ENCODE peak calls at places on chromosome X, in four cellular contexts. N, H, S and A are unnamed samples.

GRCh38 chrX:96407043-96407442 is 277.6 kb upstream of the DIAPH2 start:
- DNase-seq in S (no peak), N (peak; percentile 49), H (peak; percentile 4), A (no peak)

GRCh38 chrX:146707781-146708180 is 101.8 kb upstream of the CXorf51B start:
- DNase-seq in N (no peak), H (no peak), S (no peak), A (no peak)

GRCh38 chrX:119817130-119817690 is 25.8 kb upstream of the RPL39 start:
- DNase-seq in N (no peak), S (no peak), H (no peak), A (no peak)

GRCh38 chrX:34893741-34894140 is 48.9 kb upstream of the FAM47B start:
- DNase-seq in N (no peak), S (no peak), H (no peak), A (no peak)

GRCh38 chrX:16671005-16671404 is 21.0 kb downstream of the S100G start:
- DNase-seq in S (no peak), N (peak; percentile 48), H (peak; percentile 43), A (no peak)

GRCh38 chrX:55109304-55109703 is 20.5 kb downstream of the PAGE2 start:
- DNase-seq in H (no peak), N (no peak), S (no peak), A (no peak)

GRCh38 chrX:67692246-67692645 is 148.4 kb downstream of the AR start:
- DNase-seq in N (peak; percentile 8), H (no peak), S (peak; percentile 14), A (no peak)

GRCh38 chrX:41695464-41695863 is 6.7 kb downstream of the GPR34 start:
- DNase-seq in H (no peak), N (peak; percentile 28), S (no peak), A (no peak)

GRCh38 chrX:122500556-122500955 is 683.5 kb upstream of the GRIA3 start:
- DNase-seq in H (no peak), S (no peak), N (no peak), A (no peak)

GRCh38 chrX:43333543-43333942 is 322.6 kb upstream of the MAOA start:
- DNase-seq in N (no peak), H (no peak), S (no peak), A (no peak)

GRCh38 chrX:14032383-14032782 is 2.7 kb upstream of the GEMIN8 start:
- DNase-seq in S (no peak), H (peak; percentile 23), N (peak; percentile 47), A (no peak)

GRCh38 chrX:151505796-151506195 is 57.7 kb upstream of the PASD1 start:
- DNase-seq in H (peak; percentile 3), N (no peak), S (no peak), A (no peak)

GRCh38 chrX:131854586-131854985 is 168.5 kb upstream of the STK26 start:
- DNase-seq in S (no peak), N (peak; percentile 29), H (no peak), A (no peak)

GRCh38 chrX:370244-370962 is 16.3 kb downstream of the PPP2R3B start:
- DNase-seq in S (no peak), N (no peak), H (no peak), A (no peak)

GRCh38 chrX:2711441-2711840 is 20.3 kb downstream of the CD99 start:
- DNase-seq in N (no peak), H (no peak), S (no peak), A (no peak)

GRCh38 chrX:2708016-2708415 is 16.9 kb downstream of the CD99 start:
- DNase-seq in H (no peak), N (peak; percentile 46), S (no peak), A (no peak)

GRCh38 chrX:2708601-2709200 is 17.6 kb downstream of the CD99 start:
- DNase-seq in N (no peak), H (no peak), S (no peak), A (no peak)

GRCh38 chrX:2710496-2710895 is 19.4 kb downstream of the CD99 start:
- DNase-seq in N (no peak), H (peak; percentile 37), S (peak; percentile 95), A (no peak)

DNA sequence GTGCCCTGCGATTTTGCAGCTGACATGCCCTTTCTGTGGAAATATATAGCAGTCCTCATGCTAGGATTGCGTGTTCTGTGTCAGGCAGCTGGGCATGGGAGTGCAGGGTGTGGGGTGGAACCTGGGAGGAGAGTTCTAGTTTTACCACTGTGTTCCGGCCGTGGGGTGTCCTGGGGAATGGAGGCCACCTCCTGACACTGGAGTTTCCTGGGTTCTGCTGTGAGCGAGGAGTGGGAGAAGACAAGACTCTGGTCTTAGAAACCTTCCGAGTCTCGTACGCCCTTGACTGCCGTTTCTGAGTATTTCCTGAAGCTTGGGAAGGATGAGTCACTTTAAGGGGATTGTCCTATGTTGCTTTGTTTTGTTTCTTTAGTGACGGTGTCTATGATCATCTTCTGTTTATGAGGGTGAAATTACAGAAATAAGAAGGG is 19.0 kb downstream of the CD99 start:
- DNase-seq in S (peak; percentile 88), H (peak; percentile 52), N (peak; percentile 98), A (no peak)
- H3K4me1 ChIP-seq in S (peaks cover 28% of the 10 kb centered on the region), H (peaks cover 53% of the 10 kb centered on the region), N (peaks cover 40% of the 10 kb centered on the region), A (no peaks in the 10 kb centered on the region)

DNA sequence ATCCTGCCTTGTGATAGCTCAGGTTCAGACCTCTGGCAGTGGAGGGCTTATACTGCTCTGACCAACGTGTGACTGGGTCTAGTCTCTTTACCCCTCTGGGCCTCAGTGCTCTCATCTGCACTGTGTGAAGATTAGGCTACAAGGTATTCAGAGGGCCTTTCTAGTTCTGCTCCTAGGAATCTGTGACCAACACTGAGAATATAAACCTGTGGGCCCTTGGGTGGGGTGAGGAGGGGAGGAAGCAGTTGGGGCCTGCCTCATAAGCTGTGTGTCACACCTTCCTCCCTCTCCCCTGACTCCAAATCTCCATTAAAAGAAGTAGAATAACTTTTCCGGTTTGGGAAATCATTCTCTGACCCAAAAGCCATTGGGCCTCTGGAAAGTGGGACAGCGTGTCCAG is 66.3 kb upstream of the MSN start:
- DNase-seq in H (no peak), S (no peak), N (no peak), A (no peak)
- H3K4me1 ChIP-seq in H (peaks cover 18% of the 10 kb centered on the region), S (peaks cover 6% of the 10 kb centered on the region), N (peaks cover 1% of the 10 kb centered on the region), A (peaks cover 7% of the 10 kb centered on the region)

GRCh38 chrX:78111140-78111931 is 7.3 kb downstream of the PGK1 start:
- DNase-seq in S (no peak), H (no peak), N (no peak), A (no peak)

GRCh38 chrX:78119521-78120227 is 15.6 kb downstream of the PGK1 start:
- DNase-seq in S (no peak), H (no peak), N (no peak), A (no peak)

GRCh38 chrX:78118628-78119027 is 14.6 kb downstream of the PGK1 start:
- DNase-seq in S (no peak), H (no peak), N (no peak), A (no peak)

DNA sequence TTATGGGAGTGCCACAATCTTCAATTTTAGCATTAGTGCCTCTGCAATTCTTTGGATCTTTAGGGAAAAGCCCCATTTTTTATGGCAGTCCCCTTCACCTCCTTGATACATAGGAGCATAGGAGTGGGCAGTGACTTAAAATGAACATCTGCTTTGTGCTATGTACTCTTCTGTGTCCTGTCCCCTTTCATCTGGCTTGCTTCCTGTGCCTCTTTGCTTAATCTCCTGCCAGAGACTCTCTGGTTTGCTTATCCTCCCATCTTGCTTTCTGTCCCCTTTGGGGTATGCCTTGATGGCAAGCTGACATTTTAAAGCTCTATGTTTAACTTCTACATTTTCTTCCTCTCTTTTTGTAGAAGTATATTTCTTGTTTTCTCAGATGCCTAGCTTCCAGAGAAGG is 12.3 kb downstream of the PGK1 start:
- DNase-seq in H (no peak), N (no peak), S (no peak), A (no peak)
- H3K4me1 ChIP-seq in H (peaks cover 2% of the 10 kb centered on the region), N (no peaks in the 10 kb centered on the region), S (no peaks in the 10 kb centered on the region), A (no peaks in the 10 kb centered on the region)

GRCh38 chrX:6026980-6027379 is 201.7 kb downstream of the NLGN4X start:
- DNase-seq in H (no peak), N (no peak), S (no peak), A (no peak)

GRCh38 chrX:6024204-6024603 is 204.5 kb downstream of the NLGN4X start:
- DNase-seq in H (no peak), N (peak; percentile 1), S (peak; percentile 69), A (no peak)

GRCh38 chrX:6026484-6026883 is 202.2 kb downstream of the NLGN4X start:
- DNase-seq in H (no peak), N (no peak), S (no peak), A (no peak)

GRCh38 chrX:6021316-6022091 is 207.2 kb downstream of the NLGN4X start:
- DNase-seq in H (no peak), N (peak; percentile 24), S (no peak), A (no peak)
- H3K4me1 ChIP-seq in H (no peaks in the 10 kb centered on the region), N (no peaks in the 10 kb centered on the region), S (peaks cover 6% of the 10 kb centered on the region), A (no peaks in the 10 kb centered on the region)

GRCh38 chrX:68936608-68937007 is 107.8 kb downstream of the EFNB1 start:
- DNase-seq in S (peak; percentile 76), H (no peak), N (peak; percentile 91), A (no peak)

GRCh38 chrX:68935362-68935761 is 106.5 kb downstream of the EFNB1 start:
- DNase-seq in S (peak; percentile 27), H (no peak), N (no peak), A (no peak)

GRCh38 chrX:68934421-68934820 is 105.6 kb downstream of the EFNB1 start:
- DNase-seq in H (no peak), S (no peak), N (no peak), A (no peak)

GRCh38 chrX:68936186-68936585 is 107.4 kb downstream of the EFNB1 start:
- DNase-seq in N (peak; percentile 31), H (no peak), S (no peak), A (no peak)

GRCh38 chrX:68934922-68935321 is 106.1 kb downstream of the EFNB1 start:
- DNase-seq in S (no peak), N (no peak), H (no peak), A (no peak)
- H3K4me1 ChIP-seq in S (peaks cover 5% of the 10 kb centered on the region), N (peaks cover 6% of the 10 kb centered on the region), H (no peaks in the 10 kb centered on the region), A (no peaks in the 10 kb centered on the region)

GRCh38 chrX:18129694-18130093 is 91.0 kb downstream of the BEND2 start:
- DNase-seq in S (no peak), N (no peak), H (no peak), A (no peak)
- H3K4me1 ChIP-seq in S (no peaks in the 10 kb centered on the region), N (no peaks in the 10 kb centered on the region), H (no peaks in the 10 kb centered on the region), A (no peaks in the 10 kb centered on the region)

GRCh38 chrX:45716747-45717146 is 516.1 kb upstream of the DIPK2B start:
- DNase-seq in H (no peak), S (no peak), N (no peak), A (no peak)

GRCh38 chrX:45714864-45715263 is 514.2 kb upstream of the DIPK2B start:
- DNase-seq in H (no peak), S (no peak), N (peak; percentile 79), A (no peak)

GRCh38 chrX:45718676-45719075 is 518.0 kb upstream of the DIPK2B start:
- DNase-seq in N (no peak), H (no peak), S (no peak), A (no peak)

GRCh38 chrX:45712067-45712466 is 511.4 kb upstream of the DIPK2B start:
- DNase-seq in N (peak; percentile 42), H (no peak), S (no peak), A (no peak)

GRCh38 chrX:45715787-45716186 is 515.1 kb upstream of the DIPK2B start:
- DNase-seq in H (no peak), N (no peak), S (no peak), A (no peak)
- H3K4me1 ChIP-seq in H (peaks cover 14% of the 10 kb centered on the region), N (no peaks in the 10 kb centered on the region), S (peaks cover 40% of the 10 kb centered on the region), A (no peaks in the 10 kb centered on the region)

GRCh38 chrX:47059142-47059874 is 18.9 kb upstream of the RGN start:
- DNase-seq in H (no peak), N (no peak), S (no peak), A (no peak)
- H3K4me1 ChIP-seq in H (no peaks in the 10 kb centered on the region), N (no peaks in the 10 kb centered on the region), S (no peaks in the 10 kb centered on the region), A (no peaks in the 10 kb centered on the region)